ENCODE peak calls at places on chromosomes 7 and 10, in five cellular contexts. A is Caki2; G is stimulated activated CD4-positive, alpha-beta T cell treated with anti-CD3 and anti-CD28 coated beads, TNF-alpha, amount 100 ng/mL, for 1 hour; Q is choroid plexus epithelial cell; K is cortex of kidney. I is an unnamed sample.
A peak's percentile ranks its signal among the peaks of the same experiment; 100 is the strongest.

GRCh38 chr7:75996476-75996875 is 2.1 kb upstream of the TMEM120A start:
- DNase-seq in A (no peak), G (no peak), Q (no peak), K (no peak), I (no peak)

GRCh38 chr7:136086712-136087111 is 109.6 kb upstream of the MTPN start:
- DNase-seq in A (peak; percentile 81), G (no peak), Q (peak; percentile 94), K (no peak), I (no peak)

GRCh38 chr10:95963202-95963991 is 55.6 kb downstream of the CC2D2B start:
- DNase-seq in A (no peak), G (no peak), Q (no peak), K (no peak), I (no peak)

GRCh38 chr10:29304259-29305030 is 15.6 kb downstream of the LYZL1 start:
- DNase-seq in A (peak; percentile 71), G (no peak), Q (peak; percentile 87), K (no peak), I (peak; percentile 26)

GRCh38 chr7:133783276-133783675 is 343.9 kb upstream of the LRGUK start:
- DNase-seq in A (no peak), G (no peak), Q (peak; percentile 3), K (no peak), I (no peak)

GRCh38 chr10:124402273-124402672 is 16.4 kb downstream of the OAT start:
- DNase-seq in A (no peak), G (no peak), Q (no peak), K (no peak), I (no peak)

GRCh38 chr10:121597504-121598241 is 571 bp downstream of the FGFR2 start:
- DNase-seq in A (peak; percentile 22), G (no peak), Q (no peak), K (no peak), I (no peak)

GRCh38 chr10:6114758-6115410 is 26.1 kb downstream of the RBM17 start:
- DNase-seq in A (no peak), G (no peak), Q (peak; percentile 32), K (no peak), I (no peak)

GRCh38 chr7:43553999-43554398 is 28.9 kb upstream of the STK17A start:
- DNase-seq in A (no peak), G (no peak), Q (peak; percentile 89), K (no peak), I (no peak)

GRCh38 chr10:13518076-13518692 is 10.6 kb downstream of the BEND7 start:
- DNase-seq in A (no peak), G (no peak), Q (peak; percentile 45), K (no peak), I (no peak)

GRCh38 chr7:158366346-158366745 is 221.3 kb downstream of the PTPRN2 start:
- DNase-seq in A (no peak), G (no peak), Q (no peak), K (no peak), I (no peak)

GRCh38 chr10:74825371-74826141 is 844 bp upstream of the KAT6B start:
- DNase-seq in A (peak; percentile 64), G (peak; percentile 24), Q (no peak), K (no peak), I (peak; percentile 66)

GRCh38 chr7:24381919-24382505 is 98.0 kb downstream of the NPY start:
- DNase-seq in A (no peak), G (no peak), Q (peak; percentile 47), K (no peak), I (no peak)

GRCh38 chr10:62626817-62627216 is 177.7 kb upstream of the ADO start:
- DNase-seq in A (no peak), G (no peak), Q (no peak), K (no peak), I (no peak)

GRCh38 chr10:121525276-121526039 is 72.8 kb downstream of the FGFR2 start:
- DNase-seq in A (peak; percentile 65), G (no peak), Q (no peak), K (no peak), I (no peak)

GRCh38 chr10:63555330-63555729 is 34.1 kb downstream of the REEP3 start:
- DNase-seq in A (no peak), G (no peak), Q (peak; percentile 9), K (no peak), I (no peak)

GRCh38 chr7:15424468-15424867 is 137.3 kb downstream of the AGMO start:
- DNase-seq in A (no peak), G (no peak), Q (peak; percentile 14), K (no peak), I (no peak)

GRCh38 chr10:63710703-63711102 is 189.5 kb downstream of the REEP3 start:
- DNase-seq in A (no peak), G (no peak), Q (no peak), K (no peak), I (no peak)

GRCh38 chr7:151411551-151411950 is 1.7 kb upstream of the WDR86 start:
- DNase-seq in A (no peak), G (no peak), Q (no peak), K (no peak), I (no peak)

GRCh38 chr7:77426521-77427051 is 10.4 kb upstream of the GSAP start:
- DNase-seq in A (no peak), G (no peak), Q (peak; percentile 77), K (no peak), I (no peak)

GRCh38 chr7:42203336-42203735 is 33.7 kb downstream of the GLI3 start:
- DNase-seq in A (no peak), G (no peak), Q (no peak), K (no peak), I (no peak)

GRCh38 chr10:78471723-78472541 is 438.3 kb downstream of the RPS24 start:
- DNase-seq in A (no peak), G (no peak), Q (no peak), K (no peak), I (no peak)

GRCh38 chr10:3486346-3487065 is 298.5 kb downstream of the KLF6 start:
- DNase-seq in A (peak; percentile 93), G (no peak), Q (peak; percentile 43), K (no peak), I (no peak)

GRCh38 chr7:2043316-2044039 is 189.3 kb downstream of the MAD1L1 start:
- DNase-seq in A (no peak), G (no peak), Q (no peak), K (no peak), I (peak; percentile 12)

GRCh38 chr7:78212476-78213060 is 414.0 kb downstream of the PHTF2 start:
- DNase-seq in A (no peak), G (no peak), Q (no peak), K (no peak), I (no peak)

GRCh38 chr10:3769511-3769910 is 15.5 kb downstream of the KLF6 start:
- DNase-seq in A (no peak), G (no peak), Q (no peak), K (no peak), I (no peak)

GRCh38 chr10:128466831-128467371 is 340.7 kb upstream of the MKI67 start:
- DNase-seq in A (no peak), G (no peak), Q (no peak), K (no peak), I (no peak)

GRCh38 chr10:49844775-49845561 is 82.8 kb upstream of the OGDHL start:
- DNase-seq in A (no peak), G (no peak), Q (peak; percentile 74), K (no peak), I (no peak)

GRCh38 chr10:1120146-1120695 is 64.0 kb downstream of the WDR37 start:
- DNase-seq in A (no peak), G (no peak), Q (no peak), K (no peak), I (no peak)

GRCh38 chr10:92305133-92306072 is 14.4 kb downstream of the MARCHF5 start:
- DNase-seq in A (peak; percentile 8), G (no peak), Q (no peak), K (no peak), I (no peak)

GRCh38 chr10:30861976-30862375 is 169.7 kb downstream of the ZNF438 start:
- DNase-seq in A (no peak), G (no peak), Q (no peak), K (no peak), I (no peak)